ENCODE peak calls at places on chromosomes 13 and 19, in nine cellular contexts. T is SK-N-SH, K is endothelial cell of umbilical vein, V is GM23338, B is transverse colon, P is upper lobe of left lung, C is suprapubic skin, M is Panc1, R is HCT116. Q is an unnamed sample. For H3K36me3, the result is how much of the 10 kb centered on the place peaks cover.

GRCh38 chr19:48090281-48090802 is 20.3 kb downstream of the PLA2G4C start:
- DNase-seq in T (no peak), K (no peak), V (no peak), B (no peak), P (no peak), C (no peak), M (no peak), R (no peak), Q (peak)

GRCh38 chr13:78317030-78317429 is 286.3 kb downstream of the POU4F1 start:
- DNase-seq in T (peak), K (no peak), V (peak), B (no peak), P (no peak), C (no peak), M (peak), R (no peak), Q (no peak)

GRCh38 chr19:1087813-1088418 is 7.3 kb downstream of the POLR2E start:
- DNase-seq in T (no peak), K (no peak), V (no peak), B (peak), P (peak), C (no peak), M (no peak), R (no peak), Q (no peak)

GRCh38 chr19:6211632-6212402 is 68.0 kb downstream of the MLLT1 start:
- DNase-seq in T (peak), K (no peak), V (no peak), B (no peak), P (peak), C (no peak), M (no peak), R (no peak), Q (no peak)

GRCh38 chr13:112616586-112617381 is 28.8 kb upstream of the TUBGCP3 start:
- DNase-seq in T (peak), K (peak), V (peak), B (no peak), P (no peak), C (no peak), M (peak), R (peak), Q (no peak)

GRCh38 chr19:1465191-1466016 is 13.6 kb downstream of the C19orf25 start:
- DNase-seq in T (no peak), K (peak), V (peak), B (peak), P (peak), C (no peak), M (no peak), R (no peak), Q (peak)

GRCh38 chr19:38684078-38684861 is 36.8 kb downstream of the ACTN4 start:
- DNase-seq in T (no peak), K (peak), V (no peak), B (peak), P (no peak), C (no peak), M (peak), R (peak), Q (peak)

GRCh38 chr13:33217256-33217655 is 68.3 kb downstream of the STARD13 start:
- DNase-seq in T (no peak), K (no peak), V (no peak), B (no peak), P (no peak), C (no peak), M (no peak), R (no peak), Q (no peak)

GRCh38 chr19:30225615-30226463 is 146.3 kb upstream of the ZNF536 start:
- DNase-seq in T (peak), K (no peak), V (peak), B (no peak), P (peak), C (no peak), M (no peak), R (no peak), Q (no peak)

GRCh38 chr19:38003427-38004099 is 96.6 kb downstream of the SIPA1L3 start:
- DNase-seq in T (peak), K (peak), V (peak), B (peak), P (no peak), C (peak), M (no peak), R (no peak), Q (peak)

GRCh38 chr19:46975918-46976782 is 43.5 kb upstream of the NPAS1 start:
- DNase-seq in T (peak), K (peak), V (peak), B (peak), P (peak), C (peak), M (no peak), R (peak), Q (peak)

GRCh38 chr13:57128909-57129308 is 11.8 kb upstream of the PRR20A start:
- DNase-seq in T (no peak), K (no peak), V (peak), B (no peak), P (no peak), C (no peak), M (no peak), R (no peak), Q (no peak)

GRCh38 chr19:32702010-32702409 is 10.4 kb downstream of the NUDT19 start:
- DNase-seq in T (no peak), K (no peak), V (peak), B (no peak), P (no peak), C (peak), M (no peak), R (no peak), Q (no peak)

GRCh38 chr19:18322318-18322758 is 538 bp downstream of the LSM4 start:
- DNase-seq in T (peak), K (peak), V (peak), B (peak), P (no peak), C (no peak), M (no peak), R (no peak), Q (no peak)

GRCh38 chr19:38932425-38933179 is 1.9 kb downstream of the MRPS12 start:
- DNase-seq in T (no peak), K (peak), V (peak), B (no peak), P (peak), C (no peak), M (no peak), R (peak), Q (no peak)

GRCh38 chr13:46795321-46795720 is 1.6 kb downstream of the ESD start:
- DNase-seq in T (no peak), K (no peak), V (peak), B (no peak), P (no peak), C (no peak), M (no peak), R (no peak), Q (no peak)

GRCh38 chr13:44870456-44870929 is 118.8 kb downstream of the NUFIP1 start:
- DNase-seq in T (no peak), K (no peak), V (no peak), B (peak), P (peak), C (no peak), M (no peak), R (no peak), Q (peak)

GRCh38 chr13:27481766-27482165 is 31.4 kb upstream of the MTIF3 start:
- DNase-seq in T (peak), K (peak), V (peak), B (peak), P (peak), C (peak), M (no peak), R (peak), Q (peak)

GRCh38 chr19:56106993-56107392 is 14.1 kb downstream of the ZNF787 start:
- DNase-seq in T (no peak), K (no peak), V (no peak), B (no peak), P (no peak), C (no peak), M (no peak), R (no peak), Q (no peak)

GRCh38 chr13:42219870-42220269 is 52.1 kb upstream of the AKAP11 start:
- DNase-seq in T (no peak), K (no peak), V (no peak), B (no peak), P (no peak), C (no peak), M (no peak), R (no peak), Q (no peak)
- H3K36me3 ChIP-seq in T (under half), K (under half), V (under half), B (under half), P (under half), C (under half), M (under half), R (under half), Q (under half)

GRCh38 chr19:3059653-3060052 is 2.6 kb downstream of the TLE5 start:
- DNase-seq in T (no peak), K (no peak), V (no peak), B (no peak), P (no peak), C (no peak), M (no peak), R (no peak), Q (no peak)

GRCh38 chr19:3061214-3062161 is 807 bp downstream of the TLE5 start:
- DNase-seq in T (peak), K (no peak), V (no peak), B (peak), P (peak), C (no peak), M (no peak), R (no peak), Q (peak)

GRCh38 chr19:3060852-3061182 is 1.5 kb downstream of the TLE5 start:
- DNase-seq in T (no peak), K (no peak), V (no peak), B (no peak), P (no peak), C (no peak), M (no peak), R (no peak), Q (no peak)

GRCh38 chr19:3064011-3064330 is 1.7 kb upstream of the TLE5 start:
- DNase-seq in T (no peak), K (no peak), V (no peak), B (no peak), P (no peak), C (no peak), M (no peak), R (no peak), Q (no peak)

DNA sequence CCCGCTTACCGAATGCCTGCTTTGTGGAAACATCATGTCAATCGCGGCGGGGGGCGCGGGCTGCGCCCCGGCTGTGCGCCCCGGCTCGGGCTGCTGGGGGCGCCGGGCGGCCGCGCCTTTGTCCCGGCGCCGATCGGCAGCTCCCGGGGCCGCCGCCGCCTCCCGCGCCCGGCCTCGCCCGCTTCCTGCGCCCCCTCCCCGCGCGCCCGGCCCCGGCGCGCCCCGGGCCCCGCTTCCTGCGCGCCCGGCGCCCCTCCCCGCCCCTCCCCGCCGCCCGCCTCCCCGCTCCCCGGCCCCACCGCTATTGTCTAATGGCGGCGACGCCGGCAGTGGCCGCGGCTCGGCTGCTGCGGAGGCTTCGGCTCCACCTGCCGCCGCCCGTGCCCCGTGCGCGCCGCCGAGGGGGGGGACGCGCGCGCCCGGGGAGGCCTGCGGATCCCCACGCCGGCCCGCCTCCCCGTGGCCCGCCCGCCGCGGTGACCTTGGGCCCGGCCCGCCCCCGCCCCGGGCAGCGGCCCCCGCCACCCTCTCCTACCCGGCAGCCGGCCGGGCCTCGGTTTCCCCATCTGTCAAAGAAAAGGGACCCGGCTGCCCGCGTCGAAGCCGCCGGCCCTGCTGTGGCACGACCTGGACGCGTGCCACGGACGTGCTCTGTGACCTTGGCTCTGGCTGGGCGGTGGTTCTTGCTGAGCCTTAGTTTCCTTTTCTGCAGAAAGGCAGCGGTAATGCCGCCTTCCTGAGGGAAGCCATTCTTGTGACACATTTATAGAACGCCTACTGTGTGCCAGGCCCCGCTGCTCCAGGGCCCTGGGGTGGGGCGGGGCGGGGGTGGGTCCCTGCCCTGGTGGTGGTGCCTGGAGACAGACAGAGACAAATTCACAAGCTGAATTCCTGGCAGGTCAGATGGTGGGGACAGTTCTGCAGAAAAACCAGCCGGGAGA is at the start of gene TLE5:
- DNase-seq in T (peak), K (peak), V (peak), B (peak), P (peak), C (no peak), M (no peak), R (no peak), Q (peak)
- TF ChIP-seq POLR2AphosphoS5 in T (no peak), K (peak), V (no peak), B (peak), P (no peak), C (no peak), M (no peak), R (peak), Q (no peak)

GRCh38 chr13:51614350-51614786 is 30.1 kb downstream of the WDFY2 start:
- DNase-seq in T (peak), K (no peak), V (no peak), B (peak), P (no peak), C (no peak), M (no peak), R (no peak), Q (no peak)
- H3K36me3 ChIP-seq in T (under half), K (under half), V (under half), B (under half), P (under half), C (under half), M (under half), R (under half), Q (under half)

DNA sequence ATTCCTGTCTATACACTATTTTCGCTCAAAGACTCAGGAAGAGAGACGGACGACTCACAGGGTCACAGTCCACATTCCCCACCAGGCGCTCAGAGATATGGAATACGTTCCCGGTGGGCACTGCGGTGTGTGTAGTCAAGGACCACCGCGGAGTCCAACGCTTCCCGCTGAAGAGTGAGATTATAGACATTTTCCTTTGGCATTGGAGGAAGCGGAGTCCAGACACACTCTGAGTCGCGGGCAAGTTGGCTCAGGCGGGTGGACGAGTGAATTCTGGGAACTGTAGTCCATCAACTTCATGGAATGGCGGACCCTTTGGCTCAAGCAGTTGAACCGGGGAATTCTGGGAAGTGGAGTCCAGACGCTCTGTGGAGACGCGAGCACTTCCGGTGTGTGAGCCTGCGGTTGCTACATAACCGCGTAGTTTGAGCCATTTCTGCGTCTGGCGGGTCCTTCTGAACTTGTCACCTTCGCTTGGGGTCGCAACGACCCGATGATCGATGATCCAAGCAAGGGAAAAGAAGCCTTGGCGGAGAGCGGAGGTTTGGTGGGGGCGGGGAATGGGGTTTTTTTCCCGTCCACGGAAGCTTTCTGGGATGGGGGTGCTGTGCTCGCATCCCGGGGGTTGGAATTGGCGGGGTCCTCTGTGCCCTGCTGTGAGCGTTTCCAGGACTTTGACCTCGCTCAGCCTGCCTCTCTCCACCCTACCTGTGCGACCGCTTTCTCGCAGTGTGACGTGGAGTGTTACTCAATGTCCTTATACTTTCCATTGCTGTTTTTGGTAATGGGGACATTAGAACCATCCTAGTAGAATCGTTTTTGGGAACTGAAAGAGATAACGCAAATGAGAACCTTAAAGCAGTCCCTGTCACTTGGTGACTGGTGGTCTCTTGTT is at the start of gene ZNF230:
- DNase-seq in T (peak), K (peak), V (peak), B (peak), P (peak), C (peak), M (peak), R (peak), Q (peak)
- TF ChIP-seq POLR2AphosphoS5 in T (peak), K (peak), V (peak), B (peak), P (peak), C (peak), M (peak), R (peak), Q (peak)

GRCh38 chr19:57421037-57421436 is 10.1 kb downstream of the ZNF17 start:
- DNase-seq in T (no peak), K (no peak), V (no peak), B (no peak), P (no peak), C (no peak), M (no peak), R (no peak), Q (no peak)
- H3K36me3 ChIP-seq in T (under half), K (under half), V (under half), B (half or more), P (under half), C (half or more), M (under half), R (under half), Q (under half)

DNA sequence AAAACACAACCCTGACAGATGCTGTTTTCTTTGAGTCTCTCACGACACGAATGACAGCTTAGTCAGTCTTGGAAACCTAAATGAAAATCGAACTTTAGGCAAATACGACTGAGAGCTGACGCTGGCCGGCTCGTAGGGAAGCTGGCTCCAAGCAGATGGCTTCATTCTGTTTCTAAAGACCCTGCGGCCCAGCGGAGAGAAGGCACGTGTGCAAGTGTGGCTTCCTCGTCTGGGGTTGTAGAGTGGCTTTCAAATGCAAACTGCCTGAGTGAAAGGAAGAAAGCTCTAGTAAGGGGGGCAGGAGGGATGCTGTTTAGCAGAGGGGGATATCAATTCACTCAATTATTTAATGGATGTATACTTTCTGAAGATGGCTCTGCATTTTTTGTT is 26.1 kb upstream of the TIMM44 start:
- DNase-seq in T (no peak), K (no peak), V (peak), B (no peak), P (no peak), C (no peak), M (no peak), R (no peak), Q (no peak)
- TF ChIP-seq POLR2AphosphoS5 in T (no peak), K (no peak), V (peak), B (no peak), P (no peak), C (no peak), M (no peak), R (no peak), Q (no peak)

GRCh38 chr13:102650444-102650843 is 44.4 kb downstream of the METTL21C start:
- DNase-seq in T (no peak), K (no peak), V (no peak), B (no peak), P (no peak), C (no peak), M (no peak), R (no peak), Q (no peak)
- H3K36me3 ChIP-seq in T (half or more), K (under half), V (under half), B (under half), P (under half), C (half or more), M (under half), R (under half), Q (under half)

Q was measured in prostate gland.